ENCODE peak calls at places on chromosome 18, in four cellular contexts. M is C1 segment of cervical spinal cord, F is fibroblast of the conjunctiva, S is A549. R is an unnamed sample.

GRCh38 chr18:22337878-22338277 is 79.8 kb downstream of the CTAGE1 start:
- DNase-seq in M (no peak), F (no peak), S (no peak), R (no peak)

GRCh38 chr18:47418746-47419145 is 167.3 kb upstream of the SKOR2 start:
- DNase-seq in S (no peak), F (no peak), M (no peak), R (no peak)

GRCh38 chr18:35311506-35311905 is 21.5 kb upstream of the ZSCAN30 start:
- DNase-seq in M (no peak), S (no peak), F (no peak), R (no peak)

GRCh38 chr18:46333371-46334199 is 229.4 kb downstream of the HAUS1 start:
- DNase-seq in M (peak), S (peak), F (no peak), R (peak)

GRCh38 chr18:45557779-45558178 is 57.5 kb upstream of the SLC14A2 start:
- DNase-seq in F (no peak), S (no peak), M (no peak), R (no peak)

GRCh38 chr18:35267161-35267651 is 22.8 kb downstream of the ZSCAN30 start:
- DNase-seq in S (no peak), M (peak), F (peak), R (peak)

GRCh38 chr18:48607049-48607984 is 68.5 kb downstream of the CTIF start:
- DNase-seq in M (no peak), F (peak), S (no peak), R (no peak)

GRCh38 chr18:58535340-58536186 is 93.3 kb downstream of the ALPK2 start:
- DNase-seq in S (no peak), F (no peak), M (peak), R (no peak)

GRCh38 chr18:79556829-79557585 is 122.6 kb upstream of the CTDP1 start:
- DNase-seq in M (no peak), F (no peak), S (peak), R (no peak)

GRCh38 chr18:22276334-22276713 is 106.9 kb downstream of the GATA6 start:
- DNase-seq in S (no peak), M (no peak), F (no peak), R (no peak)

GRCh38 chr18:55085557-55086285 is 126.5 kb upstream of the CCDC68 start:
- DNase-seq in M (no peak), S (no peak), F (no peak), R (no peak)

GRCh38 chr18:34709631-34710429 is at the start of gene DTNA:
- DNase-seq in M (no peak), S (no peak), F (peak), R (peak)